ENCODE peak calls at places on chromosomes 12 and 14, in six cellular contexts. One of them, this sample, is unnamed.
A peak's percentile ranks its signal among the peaks of the same experiment; 100 is the strongest.

GRCh38 chr14:93951798-93952540 is 24.4 kb downstream of the ASB2 start:
- DNase-seq in psoas muscle: peak; percentile 55
- DNase-seq in GM23248: peak; percentile 8
- DNase-seq in SK-N-DZ: no peak
- DNase-seq in GM12891: no peak
- DNase-seq in substantia nigra: no peak
- DNase-seq in this sample: no peak

GRCh38 chr14:32508281-32508680 is 179.2 kb downstream of the AKAP6 start:
- DNase-seq in psoas muscle: no peak
- DNase-seq in GM23248: peak; percentile 44
- DNase-seq in SK-N-DZ: no peak
- DNase-seq in GM12891: no peak
- DNase-seq in substantia nigra: no peak
- DNase-seq in this sample: no peak

GRCh38 chr14:68941820-68942219 is 37.3 kb downstream of the ACTN1 start:
- DNase-seq in psoas muscle: no peak
- DNase-seq in GM23248: peak; percentile 94
- DNase-seq in SK-N-DZ: no peak
- DNase-seq in GM12891: no peak
- DNase-seq in substantia nigra: no peak
- DNase-seq in this sample: peak; percentile 99

GRCh38 chr12:117155278-117156060 is 34.8 kb downstream of the FBXO21 start:
- DNase-seq in psoas muscle: peak; percentile 59
- DNase-seq in GM23248: peak; percentile 38
- DNase-seq in SK-N-DZ: peak; percentile 88
- DNase-seq in GM12891: peak; percentile 73
- DNase-seq in substantia nigra: no peak
- DNase-seq in this sample: peak; percentile 99

GRCh38 chr12:65670775-65671174 is 153.5 kb upstream of the HMGA2 start:
- DNase-seq in psoas muscle: no peak
- DNase-seq in GM23248: peak; percentile 56
- DNase-seq in SK-N-DZ: no peak
- DNase-seq in GM12891: no peak
- DNase-seq in substantia nigra: no peak
- DNase-seq in this sample: no peak

GRCh38 chr12:8064131-8064530 is 2.0 kb downstream of the C3AR1 start:
- DNase-seq in psoas muscle: no peak
- DNase-seq in GM23248: no peak
- DNase-seq in SK-N-DZ: no peak
- DNase-seq in GM12891: no peak
- DNase-seq in substantia nigra: no peak
- DNase-seq in this sample: no peak

GRCh38 chr12:119393685-119394084 is 59.2 kb downstream of the CCDC60 start:
- DNase-seq in psoas muscle: no peak
- DNase-seq in GM23248: no peak
- DNase-seq in SK-N-DZ: no peak
- DNase-seq in GM12891: no peak
- DNase-seq in substantia nigra: no peak
- DNase-seq in this sample: no peak

GRCh38 chr14:68897559-68898160 is 81.4 kb downstream of the ACTN1 start:
- DNase-seq in psoas muscle: peak; percentile 23
- DNase-seq in GM23248: no peak
- DNase-seq in SK-N-DZ: no peak
- DNase-seq in GM12891: no peak
- DNase-seq in substantia nigra: no peak
- DNase-seq in this sample: no peak

GRCh38 chr14:92266216-92266615 is 56.7 kb upstream of the SLC24A4 start:
- DNase-seq in psoas muscle: no peak
- DNase-seq in GM23248: no peak
- DNase-seq in SK-N-DZ: no peak
- DNase-seq in GM12891: no peak
- DNase-seq in substantia nigra: no peak
- DNase-seq in this sample: no peak

GRCh38 chr12:49043241-49043640 is 17.4 kb downstream of the KMT2D start:
- DNase-seq in psoas muscle: no peak
- DNase-seq in GM23248: no peak
- DNase-seq in SK-N-DZ: no peak
- DNase-seq in GM12891: no peak
- DNase-seq in substantia nigra: no peak
- DNase-seq in this sample: no peak

GRCh38 chr12:30200864-30201263 is 417.1 kb upstream of the TMTC1 start:
- DNase-seq in psoas muscle: peak; percentile 40
- DNase-seq in GM23248: peak; percentile 7
- DNase-seq in SK-N-DZ: no peak
- DNase-seq in GM12891: no peak
- DNase-seq in substantia nigra: no peak
- DNase-seq in this sample: peak; percentile 40

GRCh38 chr14:78530078-78530477 is 359.9 kb downstream of the NRXN3 start:
- DNase-seq in psoas muscle: no peak
- DNase-seq in GM23248: peak; percentile 41
- DNase-seq in SK-N-DZ: no peak
- DNase-seq in GM12891: no peak
- DNase-seq in substantia nigra: no peak
- DNase-seq in this sample: peak; percentile 80

GRCh38 chr12:56644654-56645053 is 1.1 kb downstream of the ATP5F1B start:
- DNase-seq in psoas muscle: no peak
- DNase-seq in GM23248: peak; percentile 61
- DNase-seq in SK-N-DZ: no peak
- DNase-seq in GM12891: no peak
- DNase-seq in substantia nigra: no peak
- DNase-seq in this sample: no peak

GRCh38 chr14:59358105-59358504 is 107.1 kb downstream of the GPR135 start:
- DNase-seq in psoas muscle: peak; percentile 63
- DNase-seq in GM23248: peak; percentile 80
- DNase-seq in SK-N-DZ: no peak
- DNase-seq in GM12891: no peak
- DNase-seq in substantia nigra: no peak
- DNase-seq in this sample: peak; percentile 91

GRCh38 chr12:109999649-109999971 is 380 bp downstream of the ANKRD13A start:
- DNase-seq in psoas muscle: peak; percentile 61
- DNase-seq in GM23248: no peak
- DNase-seq in SK-N-DZ: no peak
- DNase-seq in GM12891: no peak
- DNase-seq in substantia nigra: no peak
- DNase-seq in this sample: no peak

GRCh38 chr12:89363084-89363483 is 10.8 kb upstream of the DUSP6 start:
- DNase-seq in psoas muscle: no peak
- DNase-seq in GM23248: no peak
- DNase-seq in SK-N-DZ: no peak
- DNase-seq in GM12891: no peak
- DNase-seq in substantia nigra: no peak
- DNase-seq in this sample: no peak

GRCh38 chr12:52119398-52120254 is 40.1 kb downstream of the SMIM41 start:
- DNase-seq in psoas muscle: no peak
- DNase-seq in GM23248: peak; percentile 40
- DNase-seq in SK-N-DZ: peak; percentile 43
- DNase-seq in GM12891: no peak
- DNase-seq in substantia nigra: no peak
- DNase-seq in this sample: peak; percentile 90

GRCh38 chr12:64237382-64237781 is 15.3 kb upstream of the KICS2 start:
- DNase-seq in psoas muscle: no peak
- DNase-seq in GM23248: no peak
- DNase-seq in SK-N-DZ: no peak
- DNase-seq in GM12891: no peak
- DNase-seq in substantia nigra: no peak
- DNase-seq in this sample: no peak

GRCh38 chr14:77140937-77141591 is 527 bp downstream of the ZDHHC22 start:
- DNase-seq in psoas muscle: no peak
- DNase-seq in GM23248: peak; percentile 56
- DNase-seq in SK-N-DZ: peak; percentile 68
- DNase-seq in GM12891: peak; percentile 60
- DNase-seq in substantia nigra: no peak
- DNase-seq in this sample: peak; percentile 82

GRCh38 chr14:102661614-102662013 is 69.2 kb downstream of the RCOR1 start:
- DNase-seq in psoas muscle: no peak
- DNase-seq in GM23248: no peak
- DNase-seq in SK-N-DZ: no peak
- DNase-seq in GM12891: no peak
- DNase-seq in substantia nigra: no peak
- DNase-seq in this sample: no peak

GRCh38 chr14:70776197-70776596 is 33.1 kb downstream of the MAP3K9 start:
- DNase-seq in psoas muscle: no peak
- DNase-seq in GM23248: no peak
- DNase-seq in SK-N-DZ: no peak
- DNase-seq in GM12891: peak; percentile 50
- DNase-seq in substantia nigra: no peak
- DNase-seq in this sample: no peak

GRCh38 chr12:55194382-55194781 is 26.4 kb upstream of the OR10A7 start:
- DNase-seq in psoas muscle: no peak
- DNase-seq in GM23248: no peak
- DNase-seq in SK-N-DZ: no peak
- DNase-seq in GM12891: no peak
- DNase-seq in substantia nigra: no peak
- DNase-seq in this sample: no peak

GRCh38 chr14:52121441-52121840 is 52.6 kb upstream of the NID2 start:
- DNase-seq in psoas muscle: no peak
- DNase-seq in GM23248: peak; percentile 39
- DNase-seq in SK-N-DZ: no peak
- DNase-seq in GM12891: no peak
- DNase-seq in substantia nigra: no peak
- DNase-seq in this sample: no peak

GRCh38 chr12:99024870-99025269 is 379.8 kb downstream of the APAF1 start:
- DNase-seq in psoas muscle: no peak
- DNase-seq in GM23248: no peak
- DNase-seq in SK-N-DZ: no peak
- DNase-seq in GM12891: no peak
- DNase-seq in substantia nigra: no peak
- DNase-seq in this sample: no peak

GRCh38 chr12:88001327-88001726 is 27.9 kb downstream of the C12orf50 start:
- DNase-seq in psoas muscle: no peak
- DNase-seq in GM23248: no peak
- DNase-seq in SK-N-DZ: no peak
- DNase-seq in GM12891: no peak
- DNase-seq in substantia nigra: no peak
- DNase-seq in this sample: no peak

GRCh38 chr14:94644102-94644535 is 31.9 kb downstream of the SERPINA3 start:
- DNase-seq in psoas muscle: no peak
- DNase-seq in GM23248: no peak
- DNase-seq in SK-N-DZ: no peak
- DNase-seq in GM12891: no peak
- DNase-seq in substantia nigra: no peak
- DNase-seq in this sample: no peak

GRCh38 chr12:124829708-124830304 is 33.9 kb downstream of the SCARB1 start:
- DNase-seq in psoas muscle: no peak
- DNase-seq in GM23248: peak; percentile 13
- DNase-seq in SK-N-DZ: no peak
- DNase-seq in GM12891: no peak
- DNase-seq in substantia nigra: no peak
- DNase-seq in this sample: no peak

GRCh38 chr14:50943943-50944646 is at the start of gene PYGL:
- DNase-seq in psoas muscle: peak; percentile 84
- DNase-seq in GM23248: peak; percentile 88
- DNase-seq in SK-N-DZ: peak; percentile 28
- DNase-seq in GM12891: peak; percentile 42
- DNase-seq in substantia nigra: no peak
- DNase-seq in this sample: peak; percentile 82

GRCh38 chr14:95703805-95704204 is 10.1 kb downstream of the TCL1A start:
- DNase-seq in psoas muscle: no peak
- DNase-seq in GM23248: no peak
- DNase-seq in SK-N-DZ: no peak
- DNase-seq in GM12891: no peak
- DNase-seq in substantia nigra: no peak
- DNase-seq in this sample: no peak